ENCODE peak calls at places on chromosomes 5 and 9, in four cellular contexts. H, M, Y and S are unnamed samples. For H3K27me3, the result is how much of the 10 kb centered on the place peaks cover.

GRCh38 chr9:135144581-135145108 is 57.2 kb downstream of the OLFM1 start:
- DNase-seq in M (no peak), Y (no peak), H (no peak), S (no peak)

GRCh38 chr9:68678430-68678829 is 26.6 kb upstream of the PIP5K1B start:
- DNase-seq in M (no peak), Y (peak), H (no peak), S (no peak)

GRCh38 chr9:86732514-86732913 is 214.8 kb downstream of the GAS1 start:
- DNase-seq in H (peak), M (no peak), Y (no peak), S (no peak)

GRCh38 chr9:132991351-132992300 is 13.1 kb downstream of the GFI1B start:
- DNase-seq in M (no peak), H (no peak), Y (no peak), S (no peak)

GRCh38 chr5:94153736-94154450 is 412.5 kb upstream of the POU5F2 start:
- DNase-seq in H (peak), M (peak), Y (no peak), S (no peak)

GRCh38 chr9:131423171-131423581 is 29.3 kb downstream of the PRRC2B start:
- DNase-seq in Y (peak), M (peak), H (peak), S (no peak)

GRCh38 chr5:14595189-14595588 is 13.6 kb downstream of the OTULINL start:
- DNase-seq in Y (peak), M (no peak), H (no peak), S (no peak)

GRCh38 chr5:171223927-171224326 is 85.1 kb upstream of the TLX3 start:
- DNase-seq in M (no peak), Y (no peak), H (no peak), S (no peak)

GRCh38 chr9:3331801-3332200 is 194.0 kb downstream of the RFX3 start:
- DNase-seq in Y (peak), H (no peak), M (no peak), S (no peak)

GRCh38 chr9:104743377-104743985 is 4.0 kb upstream of the NIPSNAP3A start:
- DNase-seq in Y (peak), H (no peak), M (no peak), S (no peak)

GRCh38 chr5:124741711-124742496 is 4.5 kb downstream of the ZNF608 start:
- DNase-seq in Y (peak), M (no peak), H (no peak), S (no peak)

DNA sequence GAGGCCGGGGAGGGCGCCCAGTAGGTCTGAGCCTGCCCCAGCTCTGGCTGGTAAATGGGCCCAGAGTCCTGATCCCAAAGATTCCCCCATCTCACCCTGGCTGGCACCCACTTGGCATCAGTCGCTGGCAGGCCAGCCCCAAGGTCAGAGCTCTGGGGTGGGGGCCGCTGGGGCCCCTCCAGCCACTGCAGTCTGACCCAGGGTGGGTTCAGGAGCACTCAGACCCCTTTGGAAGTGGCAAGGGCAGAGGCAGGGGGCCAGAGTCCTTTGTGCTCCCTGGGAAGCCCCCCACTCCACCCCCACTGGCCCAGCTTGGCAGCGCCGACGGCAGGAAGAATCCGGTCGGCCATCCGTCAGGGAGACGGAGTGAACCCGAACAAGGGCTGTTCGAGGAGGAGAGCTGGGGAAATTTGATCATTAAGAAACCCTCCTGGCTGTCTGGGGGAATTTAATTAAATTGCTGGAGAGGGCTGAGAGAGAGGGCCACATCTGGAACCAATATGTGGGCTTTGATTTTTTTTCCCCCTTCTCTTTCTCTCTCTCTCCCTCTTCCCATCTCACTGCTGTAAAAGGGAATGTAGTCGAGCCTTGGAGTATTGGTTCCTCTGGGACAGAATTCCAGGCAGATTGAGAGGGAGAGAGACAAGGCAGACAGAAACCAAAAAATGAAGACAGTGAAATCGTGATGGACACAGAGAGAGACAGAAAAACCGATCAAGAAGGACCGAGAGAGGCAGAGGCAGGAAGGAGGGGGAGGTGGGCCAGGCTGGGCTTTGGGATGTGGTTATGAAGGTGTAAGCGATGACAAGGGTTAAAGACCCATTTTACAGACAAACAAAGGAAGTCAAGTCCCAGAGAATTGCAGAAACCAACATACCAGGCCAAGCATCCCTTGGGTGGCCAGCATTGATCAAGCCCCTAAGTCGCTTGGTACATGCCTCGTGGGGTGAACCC is 8.1 kb upstream of the ASB6 start:
- DNase-seq in H (no peak), M (no peak), Y (peak), S (no peak)
- H3K27me3 ChIP-seq in H (under half), M (under half), Y (under half), S (under half)

GRCh38 chr9:108710424-108710823 is 145.4 kb downstream of the ACTL7B start:
- DNase-seq in M (no peak), H (no peak), Y (no peak), S (no peak)

GRCh38 chr9:108709126-108709525 is 146.7 kb downstream of the ACTL7B start:
- DNase-seq in Y (no peak), H (no peak), M (no peak), S (no peak)

GRCh38 chr9:108708448-108708847 is 147.3 kb downstream of the ACTL7B start:
- DNase-seq in H (no peak), Y (no peak), M (no peak), S (no peak)

GRCh38 chr9:108707120-108707519 is 148.7 kb downstream of the ACTL7B start:
- DNase-seq in M (no peak), H (no peak), Y (no peak), S (no peak)

DNA sequence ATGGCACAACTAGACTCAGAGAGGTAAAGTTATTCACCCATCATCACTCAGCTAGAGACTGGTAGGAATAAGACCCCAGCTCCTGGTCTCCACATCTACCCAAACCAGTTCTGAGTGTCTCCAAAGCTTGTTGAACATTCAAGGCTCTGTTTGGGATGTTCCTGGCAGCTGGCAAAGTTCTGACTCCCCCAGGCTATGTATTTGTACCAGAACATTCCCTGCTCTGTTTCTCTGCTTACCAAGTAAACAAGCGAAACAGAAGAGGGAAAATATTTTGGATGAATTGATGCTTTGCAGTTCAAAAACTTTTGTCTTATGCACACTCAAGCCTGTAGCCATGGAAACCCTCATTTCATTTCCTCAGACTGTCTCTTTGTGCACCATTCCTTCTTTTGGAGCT is 145.9 kb downstream of the ACTL7B start:
- DNase-seq in H (no peak), Y (no peak), M (no peak), S (no peak)
- H3K27ac ChIP-seq in H (no peak), Y (no peak), M (no peak), S (no peak)

DNA sequence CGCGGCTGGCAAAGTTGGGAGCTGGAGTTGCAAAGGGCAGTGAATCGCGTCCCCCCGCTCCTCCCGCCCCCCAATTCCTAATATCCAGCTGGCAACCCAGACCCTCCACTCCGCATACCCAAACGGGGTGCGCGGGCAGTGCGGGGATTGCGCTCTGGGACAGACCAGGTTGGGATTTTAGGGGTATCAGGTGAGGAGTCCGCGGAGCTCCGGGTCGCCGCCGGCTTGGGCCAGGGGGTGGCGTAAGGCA is 553 bp downstream of the IQGAP2 start:
- DNase-seq in M (no peak), Y (no peak), H (no peak), S (no peak)
- TF ChIP-seq CTCF in M (no peak), Y (peak), H (no peak), S (no peak)

GRCh38 chr5:135458356-135458755 is 6.2 kb upstream of the TIFAB start:
- DNase-seq in M (no peak), H (no peak), Y (no peak), S (no peak)
- H3K27me3 ChIP-seq in M (under half), H (under half), Y (under half), S (under half)

DNA sequence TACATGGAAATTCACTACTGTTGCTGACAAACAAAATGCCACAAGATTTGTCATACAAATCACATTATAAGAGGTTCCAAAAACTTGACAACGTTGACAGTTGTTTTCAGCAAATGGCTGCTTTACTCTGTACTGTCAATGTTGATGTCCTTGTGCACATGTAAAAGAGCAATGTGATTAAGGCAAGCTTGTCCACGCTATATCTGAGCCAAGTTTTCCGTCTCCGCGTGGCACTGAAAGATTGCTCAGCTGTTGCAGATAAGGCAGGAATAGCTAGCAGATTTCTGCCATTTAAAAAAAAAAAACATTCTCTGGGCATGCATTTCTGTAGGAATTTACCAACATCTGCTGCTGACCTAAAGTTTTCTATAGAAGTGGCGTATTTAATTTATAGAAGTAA is 46.4 kb upstream of the MEF2C start:
- DNase-seq in H (no peak), M (no peak), Y (no peak), S (no peak)
- H3K27ac ChIP-seq in H (no peak), M (no peak), Y (no peak), S (no peak)